ENCODE peak calls at places on chromosomes 2 and 18, in six cellular contexts. Q is breast epithelium, O is GM06990, S is hepatocyte, U is endodermal cell, B is RWPE1. D is an unnamed sample.

GRCh38 chr2:165007162-165007744 is 51.9 kb upstream of the SLC38A11 start:
- DNase-seq in Q (no peak), O (no peak), S (no peak), B (no peak), U (no peak), D (no peak)

GRCh38 chr2:174873457-174873856 is 109.2 kb upstream of the CHRNA1 start:
- DNase-seq in B (no peak), O (no peak), S (no peak), U (no peak), Q (no peak), D (no peak)

GRCh38 chr2:200216310-200216709 is 90.2 kb upstream of the SPATS2L start:
- DNase-seq in O (no peak), Q (no peak), S (no peak), U (no peak), B (no peak), D (no peak)

GRCh38 chr18:31931163-31931885 is 11.6 kb downstream of the TRAPPC8 start:
- DNase-seq in Q (no peak), O (no peak), S (no peak), B (no peak), U (no peak), D (no peak)

GRCh38 chr2:75915851-75916634 is 205.3 kb upstream of the GCFC2 start:
- DNase-seq in O (no peak), S (no peak), B (no peak), Q (no peak), U (no peak), D (no peak)

GRCh38 chr18:6854811-6855210 is 125.3 kb downstream of the ARHGAP28 start:
- DNase-seq in O (no peak), Q (no peak), U (no peak), B (no peak), S (no peak), D (no peak)

GRCh38 chr2:181444654-181445053 is 12.5 kb upstream of the ITGA4 start:
- DNase-seq in U (no peak), B (no peak), O (no peak), Q (no peak), S (no peak), D (no peak)

GRCh38 chr2:36489296-36489695 is 108.7 kb downstream of the FEZ2 start:
- DNase-seq in S (peak; percentile 60), B (peak; percentile 27), O (no peak), U (no peak), Q (no peak), D (no peak)

GRCh38 chr2:183838295-183838694 is 714.1 kb downstream of the NUP35 start:
- DNase-seq in Q (no peak), B (no peak), U (no peak), O (no peak), S (no peak), D (no peak)
- TF ChIP-seq CTCF in Q (no peak), B (no peak), U (no peak), O (no peak), S (no peak), D (no peak)

DNA sequence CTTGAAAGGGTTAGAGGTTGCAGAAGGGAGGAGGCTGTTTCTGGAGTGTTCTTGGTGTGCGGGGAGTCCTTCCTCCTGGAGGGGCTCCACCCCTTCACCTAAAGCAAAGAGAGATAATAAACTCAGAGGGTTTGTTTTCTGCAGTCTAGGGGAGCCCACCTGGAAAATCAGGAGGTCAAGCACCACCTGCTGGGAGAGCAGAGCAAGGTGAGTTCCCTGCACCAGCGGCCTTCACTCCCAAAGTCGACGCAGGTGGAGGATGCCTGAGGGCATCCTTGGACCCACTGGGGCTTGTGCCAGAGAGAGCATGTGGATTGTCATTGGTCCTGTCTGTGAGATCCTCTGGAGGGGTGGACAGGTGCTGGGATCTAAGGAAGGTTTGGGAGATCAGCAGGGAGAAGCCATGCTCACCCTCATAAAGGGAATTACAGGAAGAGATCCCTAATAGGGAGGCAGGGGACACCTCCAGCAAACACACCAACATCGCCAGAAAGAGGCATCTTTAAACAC is 116.7 kb downstream of the KCNF1 start:
- DNase-seq in Q (no peak), O (no peak), S (no peak), U (peak; percentile 42), B (no peak), D (no peak)
- TF ChIP-seq CTCF in Q (no peak), O (peak; percentile 7), S (peak; percentile 31), U (peak; percentile 37), B (no peak), D (no peak)

GRCh38 chr18:48037481-48038271 is 107.2 kb upstream of the SMAD2 start:
- DNase-seq in U (peak; percentile 85), B (no peak), O (no peak), Q (no peak), S (no peak), D (peak; percentile 36)
- TF ChIP-seq CTCF in U (peak; percentile 70), B (no peak), O (peak; percentile 15), Q (no peak), S (peak; percentile 21), D (no peak)

GRCh38 chr2:25362564-25363145 is 20.9 kb upstream of the DNMT3A start:
- DNase-seq in B (no peak), U (peak; percentile 54), O (peak; percentile 87), Q (no peak), S (no peak), D (no peak)
- TF ChIP-seq CTCF in B (no peak), U (no peak), O (no peak), Q (no peak), S (no peak), D (no peak)

GRCh38 chr2:70946832-70947442 is 11.2 kb downstream of the ATP6V1B1 start:
- DNase-seq in S (peak; percentile 71), O (no peak), U (peak; percentile 91), B (peak; percentile 34), Q (no peak), D (peak; percentile 72)
- TF ChIP-seq CTCF in S (peak; percentile 83), O (peak; percentile 70), U (peak; percentile 86), B (peak; percentile 79), Q (peak; percentile 69), D (peak; percentile 85)